ENCODE peak calls at places on chromosomes 6 and 20, in eight cellular contexts. Q is HFFc6, X is omental fat pad, W is WERI-Rb-1, T is RWPE1, B is neural progenitor cell, A is heart right ventricle, R is AG04449. L is an unnamed sample.

GRCh38 chr6:105991561-105992314 is 94.4 kb upstream of the PRDM1 start:
- DNase-seq in X (no peak), T (peak; percentile 36), W (no peak), A (no peak), R (no peak), Q (no peak), B (peak; percentile 32), L (no peak)

GRCh38 chr6:154731296-154732218 is 1.7 kb upstream of the SCAF8 start:
- DNase-seq in X (no peak), A (no peak), W (no peak), T (no peak), B (no peak), Q (no peak), R (no peak), L (no peak)

GRCh38 chr6:38808039-38808438 is 92.9 kb downstream of the DNAH8 start:
- DNase-seq in B (no peak), A (no peak), Q (no peak), X (no peak), R (no peak), T (no peak), W (no peak), L (no peak)

GRCh38 chr20:43909720-43910119 is 4.9 kb upstream of the TOX2 start:
- DNase-seq in X (no peak), A (no peak), T (no peak), R (no peak), B (no peak), W (no peak), Q (no peak), L (no peak)

GRCh38 chr20:19254956-19255355 is 42.5 kb downstream of the SLC24A3 start:
- DNase-seq in R (no peak), T (no peak), X (no peak), Q (no peak), B (no peak), W (no peak), A (no peak), L (no peak)

GRCh38 chr6:44298864-44299263 is 14.3 kb downstream of the AARS2 start:
- DNase-seq in A (no peak), W (no peak), B (no peak), R (no peak), X (no peak), Q (no peak), T (no peak), L (no peak)

GRCh38 chr6:14550410-14550809 is 432.8 kb downstream of the CD83 start:
- DNase-seq in R (no peak), Q (no peak), B (no peak), A (no peak), T (no peak), W (no peak), X (no peak), L (no peak)

GRCh38 chr6:63525186-63525878 is 46.9 kb upstream of the LOC128125822 start:
- DNase-seq in T (no peak), X (no peak), B (no peak), Q (no peak), A (no peak), R (no peak), W (no peak), L (no peak)

GRCh38 chr20:50794181-50794845 is 548 bp upstream of the BCAS4 start:
- DNase-seq in Q (no peak), A (no peak), X (no peak), T (no peak), B (peak; percentile 78), W (no peak), R (no peak), L (no peak)

GRCh38 chr6:7540595-7540994 is 876 bp upstream of the DSP start:
- DNase-seq in A (peak; percentile 42), R (no peak), T (no peak), X (no peak), B (peak; percentile 51), Q (peak; percentile 17), W (no peak), L (no peak)

DNA sequence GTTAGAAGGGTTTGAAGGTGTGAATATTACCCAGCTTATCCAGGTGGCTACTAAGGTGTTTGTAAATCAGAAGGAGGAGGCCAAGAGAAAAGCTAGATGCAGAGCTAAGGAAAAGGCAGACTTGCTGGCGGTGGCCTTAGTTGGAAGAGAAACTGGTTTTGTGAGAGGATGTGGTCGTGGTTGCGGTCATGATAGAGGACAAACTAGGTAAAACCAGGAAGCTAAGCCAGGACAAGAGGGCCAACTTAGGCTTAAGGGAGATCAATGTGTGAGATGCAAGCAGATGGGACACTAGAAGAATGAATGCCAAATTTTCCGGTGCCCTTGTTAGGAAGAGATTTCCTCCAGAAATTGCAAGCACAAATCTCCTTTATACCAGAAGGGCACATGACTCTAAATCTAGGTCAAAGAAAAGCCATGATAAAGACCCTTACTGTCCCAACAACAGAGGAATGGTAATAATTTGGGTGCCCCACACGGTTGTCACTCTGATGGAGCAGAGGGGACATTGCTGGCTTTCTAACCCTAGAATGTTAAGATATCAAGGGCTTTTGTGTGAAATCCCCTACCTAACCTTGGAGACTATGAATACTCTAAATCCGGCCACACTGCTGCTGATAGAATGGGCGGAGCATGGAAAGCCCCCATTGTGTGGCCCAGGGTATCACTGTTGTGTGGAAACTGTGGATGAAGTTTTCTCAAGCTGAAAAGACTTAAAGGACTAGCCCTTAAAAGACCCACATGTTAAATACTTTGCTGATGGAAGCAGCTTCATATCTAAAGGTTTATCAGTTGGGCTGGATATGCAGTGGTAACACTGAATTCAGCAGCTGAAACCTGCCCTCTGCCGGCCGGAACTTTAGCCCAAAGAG is 7.8 kb downstream of the IL22RA2 start:
- DNase-seq in R (no peak), Q (peak; percentile 26), B (no peak), A (peak; percentile 40), T (peak; percentile 45), W (peak; percentile 43), X (no peak), L (no peak)
- TF ChIP-seq CTCF in R (no peak), Q (peak; percentile 76), B (no peak), A (peak; percentile 33), T (peak; percentile 44), W (peak; percentile 49), X (no peak), L (no peak)

GRCh38 chr6:41440958-41441357 is 105.2 kb upstream of the FOXP4 start:
- DNase-seq in W (no peak), B (no peak), X (no peak), Q (no peak), R (no peak), T (no peak), A (no peak), L (no peak)

GRCh38 chr6:41443616-41444525 is 102.3 kb upstream of the FOXP4 start:
- DNase-seq in R (no peak), W (peak; percentile 53), T (no peak), X (no peak), Q (no peak), B (no peak), A (peak; percentile 56), L (no peak)

GRCh38 chr6:41441598-41442205 is 104.5 kb upstream of the FOXP4 start:
- DNase-seq in Q (no peak), R (no peak), T (no peak), B (peak; percentile 82), A (no peak), W (no peak), X (no peak), L (no peak)

GRCh38 chr6:41445268-41445667 is 100.9 kb upstream of the FOXP4 start:
- DNase-seq in A (no peak), R (no peak), T (no peak), X (no peak), Q (no peak), W (no peak), B (no peak), L (no peak)

DNA sequence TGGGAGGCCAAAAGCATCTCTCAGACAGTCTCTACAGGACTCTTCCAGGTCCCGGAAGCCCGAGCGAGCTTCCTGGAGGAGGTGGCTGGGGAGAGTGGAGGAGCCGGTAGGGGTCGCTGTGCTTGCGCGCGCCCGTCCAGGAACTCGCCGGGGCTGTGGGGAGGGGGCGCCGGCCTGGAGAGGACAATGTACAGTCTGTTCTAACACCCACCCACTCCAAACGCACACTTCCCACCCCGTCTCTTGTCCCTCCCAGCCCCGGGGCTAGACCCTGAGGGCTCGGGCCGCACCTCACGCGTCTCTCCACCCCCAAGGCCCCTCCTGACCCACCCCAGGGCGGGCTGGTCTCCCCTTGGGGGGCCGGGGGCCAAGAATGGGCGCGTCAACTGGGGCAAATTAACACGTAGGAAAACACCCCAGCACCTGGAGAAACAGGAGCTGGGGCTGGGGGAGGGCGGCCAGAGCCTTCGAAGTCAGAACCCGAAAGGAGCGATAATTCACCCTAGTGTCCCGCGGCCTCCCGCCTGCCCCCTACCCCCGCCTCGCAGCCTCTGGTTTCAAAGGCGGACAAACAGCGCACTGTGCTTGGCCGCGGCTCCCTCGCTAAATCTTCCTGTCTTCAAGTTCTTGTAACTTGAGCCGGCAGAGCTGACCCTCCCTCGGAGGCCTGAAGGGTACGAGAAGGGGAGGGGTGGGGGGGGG is 103.2 kb upstream of the FOXP4 start:
- DNase-seq in W (peak; percentile 83), T (no peak), B (peak; percentile 89), Q (no peak), X (no peak), A (peak; percentile 51), R (no peak), L (no peak)
- TF ChIP-seq CTCF in W (peak; percentile 33), T (no peak), B (peak; percentile 92), Q (peak; percentile 74), X (no peak), A (peak; percentile 43), R (peak; percentile 64), L (no peak)

DNA sequence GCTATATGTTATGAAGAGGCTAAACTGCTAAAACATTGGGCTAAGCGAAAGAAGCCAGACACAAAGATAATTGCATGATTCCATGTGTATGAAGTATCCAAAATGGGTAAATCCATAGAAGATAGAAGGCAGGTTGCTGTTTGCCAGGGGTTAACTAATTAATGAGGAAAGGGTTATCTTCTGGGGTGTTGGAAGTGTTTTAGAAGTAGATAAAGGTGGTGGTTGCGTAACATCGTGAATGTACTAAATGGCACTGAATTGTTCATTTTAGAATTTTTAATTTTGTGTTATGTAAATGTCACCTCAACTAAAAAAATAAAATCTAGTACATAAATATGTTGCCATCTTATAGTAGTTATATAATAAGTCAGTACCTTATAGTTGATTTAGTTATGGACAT is 104.4 kb upstream of the ADGRF4 start:
- DNase-seq in T (no peak), R (no peak), X (no peak), W (no peak), A (no peak), B (no peak), Q (no peak), L (no peak)
- TF ChIP-seq CTCF in T (no peak), R (no peak), X (no peak), W (no peak), A (no peak), B (no peak), Q (no peak), L (no peak)

GRCh38 chr6:42963179-42963854 is 2.8 kb downstream of the GNMT start:
- DNase-seq in B (no peak), T (no peak), A (no peak), Q (no peak), R (no peak), W (no peak), X (no peak), L (no peak)

GRCh38 chr6:42961020-42961470 is 491 bp downstream of the GNMT start:
- DNase-seq in X (no peak), R (no peak), A (no peak), T (no peak), Q (no peak), W (no peak), B (no peak), L (no peak)

GRCh38 chr6:42962502-42963178 is 2.1 kb downstream of the GNMT start:
- DNase-seq in R (no peak), T (no peak), B (no peak), Q (no peak), W (no peak), X (no peak), A (no peak), L (no peak)

GRCh38 chr6:42962096-42962495 is 1.5 kb downstream of the GNMT start:
- DNase-seq in W (no peak), R (no peak), A (no peak), Q (no peak), X (no peak), T (no peak), B (no peak), L (no peak)

GRCh38 chr6:42963855-42964605 is 3.5 kb downstream of the GNMT start:
- DNase-seq in R (no peak), T (no peak), X (no peak), Q (peak; percentile 30), A (no peak), W (peak; percentile 96), B (peak; percentile 84), L (peak; percentile 50)
- TF ChIP-seq CTCF in R (peak; percentile 32), T (no peak), X (no peak), Q (peak; percentile 68), A (no peak), W (peak; percentile 74), B (peak; percentile 57), L (peak; percentile 53)